ENCODE peak calls at places on chromosomes 12 and 14, in six cellular contexts. O, E, L, X, C and W are unnamed samples.

GRCh38 chr14:50399251-50400032 is 2.8 kb upstream of the CDKL1 start:
- DNase-seq in O (peak; percentile 17), E (peak; percentile 49), L (peak; percentile 47), X (no peak), C (no peak), W (no peak)

GRCh38 chr14:32027255-32027939 is 49.7 kb upstream of the ARHGAP5 start:
- DNase-seq in O (no peak), E (no peak), L (peak; percentile 60), X (no peak), C (no peak), W (no peak)

GRCh38 chr12:45122776-45123380 is 72.0 kb upstream of the DBX2 start:
- DNase-seq in O (peak; percentile 70), E (no peak), L (peak; percentile 37), X (no peak), C (no peak), W (no peak)

GRCh38 chr12:50514526-50515276 is 9.9 kb downstream of the DIP2B start:
- DNase-seq in O (no peak), E (no peak), L (no peak), X (no peak), C (no peak), W (peak; percentile 50)

GRCh38 chr12:11958216-11959091 is 112.3 kb upstream of the BCL2L14 start:
- DNase-seq in O (no peak), E (no peak), L (peak; percentile 98), X (no peak), C (no peak), W (no peak)

GRCh38 chr14:60915781-60916180 is 65.1 kb downstream of the TRMT5 start:
- DNase-seq in O (no peak), E (no peak), L (peak; percentile 14), X (no peak), C (no peak), W (no peak)

GRCh38 chr12:1500095-1500801 is 94.1 kb downstream of the FBXL14 start:
- DNase-seq in O (no peak), E (no peak), L (peak; percentile 87), X (no peak), C (no peak), W (no peak)

GRCh38 chr12:69884386-69884785 is 59.4 kb downstream of the MYRFL start:
- DNase-seq in O (no peak), E (no peak), L (no peak), X (no peak), C (no peak), W (no peak)

GRCh38 chr12:39975374-39975918 is 130.4 kb downstream of the SLC2A13 start:
- DNase-seq in O (no peak), E (no peak), L (peak; percentile 36), X (no peak), C (no peak), W (no peak)

GRCh38 chr14:57302883-57303282 is 34.1 kb downstream of the AP5M1 start:
- DNase-seq in O (no peak), E (no peak), L (peak; percentile 22), X (no peak), C (no peak), W (no peak)

GRCh38 chr14:68377459-68377858 is 415.4 kb downstream of the ZFP36L1 start:
- DNase-seq in O (peak; percentile 98), E (no peak), L (no peak), X (no peak), C (no peak), W (peak; percentile 86)

GRCh38 chr14:101466456-101467180 is 94.7 kb upstream of the DIO3 start:
- DNase-seq in O (no peak), E (no peak), L (no peak), X (no peak), C (peak; percentile 34), W (peak; percentile 6)

GRCh38 chr14:95862243-95862642 is 14.4 kb upstream of the TUNAR start:
- DNase-seq in O (no peak), E (no peak), L (peak; percentile 8), X (no peak), C (no peak), W (no peak)

GRCh38 chr14:54435500-54435981 is 5.6 kb downstream of the CNIH1 start:
- DNase-seq in O (no peak), E (no peak), L (peak; percentile 91), X (no peak), C (no peak), W (no peak)

GRCh38 chr12:94172973-94173372 is 24.6 kb downstream of the PLXNC1 start:
- DNase-seq in O (peak; percentile 49), E (peak; percentile 27), L (peak; percentile 100), X (no peak), C (no peak), W (no peak)

GRCh38 chr12:59645242-59645641 is 49.4 kb downstream of the SLC16A7 start:
- DNase-seq in O (no peak), E (no peak), L (no peak), X (no peak), C (no peak), W (no peak)

GRCh38 chr14:92341791-92342190 is 18.8 kb downstream of the SLC24A4 start:
- DNase-seq in O (no peak), E (no peak), L (no peak), X (no peak), C (no peak), W (no peak)

GRCh38 chr12:44076892-44077291 is 241.0 kb downstream of the TMEM117 start:
- DNase-seq in O (no peak), E (no peak), L (no peak), X (no peak), C (no peak), W (no peak)

GRCh38 chr14:24032727-24033418 is 18.9 kb upstream of the CARMIL3 start:
- DNase-seq in O (no peak), E (peak; percentile 49), L (peak; percentile 97), X (no peak), C (no peak), W (no peak)

GRCh38 chr12:76277480-76277879 is 70.7 kb downstream of the BBS10 start:
- DNase-seq in O (no peak), E (no peak), L (peak; percentile 87), X (no peak), C (no peak), W (no peak)

GRCh38 chr14:96204151-96205058 is at the start of gene BDKRB2:
- DNase-seq in O (peak; percentile 22), E (peak; percentile 72), L (peak; percentile 89), X (no peak), C (peak; percentile 85), W (no peak)

GRCh38 chr12:30201301-30202160 is 417.8 kb upstream of the TMTC1 start:
- DNase-seq in O (no peak), E (peak; percentile 26), L (peak; percentile 1), X (no peak), C (no peak), W (no peak)

GRCh38 chr12:50110127-50110761 is 1.8 kb upstream of the COX14 start:
- DNase-seq in O (peak; percentile 19), E (peak; percentile 70), L (no peak), X (no peak), C (no peak), W (peak; percentile 56)

GRCh38 chr14:31583043-31583442 is 21.8 kb downstream of the NUBPL start:
- DNase-seq in O (no peak), E (no peak), L (no peak), X (no peak), C (no peak), W (no peak)

GRCh38 chr14:51735851-51736250 is 84.1 kb downstream of the FRMD6 start:
- DNase-seq in O (no peak), E (no peak), L (no peak), X (no peak), C (no peak), W (no peak)

GRCh38 chr12:111462134-111462821 is 56.6 kb downstream of the SH2B3 start:
- DNase-seq in O (no peak), E (no peak), L (peak; percentile 75), X (no peak), C (no peak), W (no peak)

GRCh38 chr14:99326041-99326710 is 54.2 kb upstream of the BCL11B start:
- DNase-seq in O (no peak), E (no peak), L (no peak), X (no peak), C (no peak), W (no peak)

GRCh38 chr12:27521066-27521465 is 2.9 kb upstream of the PPFIBP1 start:
- DNase-seq in O (no peak), E (no peak), L (no peak), X (no peak), C (no peak), W (no peak)